ENCODE peak calls at places on chromosomes 5 and 9, in four cellular contexts. C is A549, A is IMR-90, F is ovary. X is an unnamed sample. For H3K4me1, the result is how much of the 10 kb centered on the place peaks cover.

GRCh38 chr9:110452227-110452801 is 114.7 kb upstream of the TXNDC8 start:
- DNase-seq in C (peak), A (peak), F (no peak), X (no peak)

GRCh38 chr5:148186248-148187003 is 16.4 kb upstream of the SPINK6 start:
- DNase-seq in C (no peak), A (peak), F (no peak), X (no peak)

GRCh38 chr5:170287532-170287931 is 10.0 kb downstream of the LCP2 start:
- DNase-seq in C (no peak), A (no peak), F (peak), X (no peak)

GRCh38 chr9:74555015-74555414 is 57.9 kb downstream of the RORB start:
- DNase-seq in C (no peak), A (no peak), F (no peak), X (peak)

GRCh38 chr9:84419203-84419602 is 78.6 kb upstream of the SLC28A3 start:
- DNase-seq in C (no peak), A (no peak), F (no peak), X (no peak)

GRCh38 chr5:345404-346195 is 24.1 kb downstream of the AHRR start:
- DNase-seq in C (no peak), A (no peak), F (peak), X (no peak)

GRCh38 chr5:177310757-177311173 is 933 bp downstream of the MXD3 start:
- DNase-seq in C (no peak), A (peak), F (no peak), X (peak)

GRCh38 chr5:84286662-84287061 is 98.0 kb downstream of the EDIL3 start:
- DNase-seq in C (no peak), A (no peak), F (no peak), X (no peak)

GRCh38 chr9:32672478-32672877 is 37.0 kb upstream of the TAF1L start:
- DNase-seq in C (peak), A (peak), F (no peak), X (no peak)

GRCh38 chr5:33852327-33852726 is 39.5 kb downstream of the ADAMTS12 start:
- DNase-seq in C (no peak), A (no peak), F (no peak), X (no peak)

GRCh38 chr9:129868571-129869486 is 33.6 kb downstream of the USP20 start:
- DNase-seq in C (no peak), A (no peak), F (no peak), X (no peak)

GRCh38 chr9:123414226-123414625 is 58.2 kb downstream of the CRB2 start:
- DNase-seq in C (no peak), A (no peak), F (no peak), X (no peak)

GRCh38 chr9:132609829-132610228 is 27.4 kb downstream of the BARHL1 start:
- DNase-seq in C (no peak), A (peak), F (no peak), X (no peak)

GRCh38 chr5:52657231-52657645 is 130.5 kb upstream of the ITGA1 start:
- DNase-seq in C (peak), A (peak), F (no peak), X (no peak)

GRCh38 chr5:352639-353598 is 31.4 kb downstream of the AHRR start:
- DNase-seq in C (no peak), A (no peak), F (no peak), X (no peak)

GRCh38 chr9:106529616-106530015 is 333.4 kb upstream of the ZNF462 start:
- DNase-seq in C (no peak), A (no peak), F (no peak), X (no peak)

GRCh38 chr5:122121782-122122465 is 7.4 kb upstream of the ZNF474 start:
- DNase-seq in C (no peak), A (peak), F (no peak), X (no peak)

GRCh38 chr5:18802336-18802735 is 1168.1 kb downstream of the TAF11L14 start:
- DNase-seq in C (no peak), A (no peak), F (no peak), X (no peak)

GRCh38 chr9:132525308-132525707 is 57.1 kb upstream of the BARHL1 start:
- DNase-seq in C (no peak), A (no peak), F (no peak), X (no peak)

GRCh38 chr5:72067682-72068470 is 39.4 kb upstream of the MAP1B start:
- DNase-seq in C (peak), A (peak), F (no peak), X (no peak)

GRCh38 chr9:83512621-83513020 is 25.6 kb downstream of the FRMD3 start:
- DNase-seq in C (no peak), A (no peak), F (no peak), X (no peak)

GRCh38 chr9:36802171-36802920 is 229.7 kb downstream of the MELK start:
- DNase-seq in C (peak), A (peak), F (no peak), X (no peak)

GRCh38 chr5:147344861-147345260 is 110.0 kb downstream of the STK32A start:
- DNase-seq in C (no peak), A (no peak), F (no peak), X (no peak)

GRCh38 chr5:150406120-150407096 is 6.3 kb downstream of the CD74 start:
- DNase-seq in C (no peak), A (no peak), F (no peak), X (no peak)

GRCh38 chr5:113201715-113202114 is 225.1 kb downstream of the DCP2 start:
- DNase-seq in C (no peak), A (no peak), F (no peak), X (no peak)

GRCh38 chr5:113204525-113205161 is 228.0 kb downstream of the DCP2 start:
- DNase-seq in C (no peak), A (peak), F (peak), X (no peak)

GRCh38 chr5:113205807-113206206 is 229.0 kb downstream of the TSSK1B start:
- DNase-seq in C (peak), A (no peak), F (no peak), X (no peak)

GRCh38 chr5:113205323-113205722 is 228.7 kb downstream of the DCP2 start:
- DNase-seq in C (no peak), A (no peak), F (no peak), X (no peak)

GRCh38 chr5:113202904-113203716 is 226.5 kb downstream of the DCP2 start:
- DNase-seq in C (peak), A (peak), F (peak), X (peak)
- H3K4me1 ChIP-seq in C (under half), A (under half), F (under half), X (under half)

GRCh38 chr9:14203366-14204056 is 110.4 kb downstream of the NFIB start:
- DNase-seq in C (no peak), A (no peak), F (peak), X (peak)
- H3K4me3 ChIP-seq in C (no peak), A (no peak), F (no peak), X (no peak)

GRCh38 chr5:126917918-126918623 is 112.3 kb downstream of the MARCHF3 start:
- DNase-seq in C (peak), A (peak), F (no peak), X (peak)
- H3K27ac ChIP-seq in C (peak), A (no peak), F (no peak), X (no peak)

DNA sequence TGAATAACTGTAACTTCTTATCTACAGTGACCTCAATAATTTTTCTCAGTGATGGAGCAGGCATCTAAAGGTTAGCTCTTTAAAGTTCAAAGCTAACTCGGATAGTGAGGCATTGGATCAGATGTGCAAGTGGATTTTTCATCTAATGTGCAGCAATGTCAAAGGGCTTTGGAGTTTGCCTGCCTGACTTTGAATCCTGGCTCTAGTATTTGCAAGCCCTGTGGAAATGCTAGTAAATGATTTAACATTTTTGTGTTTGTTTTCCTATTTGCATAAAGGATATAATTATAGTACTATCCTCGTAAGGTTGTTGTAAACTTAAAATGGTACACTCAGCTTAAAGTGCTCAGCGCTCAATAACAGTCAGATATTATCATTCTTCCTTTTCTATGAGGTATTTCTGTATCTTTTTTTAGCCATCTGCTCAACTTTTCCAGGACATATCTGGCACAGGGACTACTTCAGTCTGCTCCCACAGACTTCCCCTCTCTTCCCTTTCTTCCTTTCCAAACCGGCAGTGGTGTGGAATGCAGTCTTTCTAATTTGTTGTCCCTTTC is 163.8 kb upstream of the ELL2 start:
- DNase-seq in C (no peak), A (no peak), F (no peak), X (no peak)
- H3K4me1 ChIP-seq in C (under half), A (under half), F (under half), X (half or more)

GRCh38 chr9:68878450-68878849 is 135.5 kb downstream of the PRKACG start:
- DNase-seq in C (no peak), A (no peak), F (no peak), X (no peak)
- H3K4me3 ChIP-seq in C (no peak), A (no peak), F (no peak), X (no peak)

GRCh38 chr9:126406075-126406675 is 79.5 kb downstream of the MVB12B start:
- DNase-seq in C (no peak), A (peak), F (no peak), X (no peak)
- H3K27ac ChIP-seq in C (no peak), A (no peak), F (no peak), X (no peak)

GRCh38 chr9:96021616-96022444 is 146.3 kb downstream of the ERCC6L2 start:
- DNase-seq in C (no peak), A (no peak), F (peak), X (peak)

GRCh38 chr9:96020300-96020821 is 144.9 kb downstream of the ERCC6L2 start:
- DNase-seq in C (no peak), A (no peak), F (no peak), X (no peak)

GRCh38 chr9:96025995-96026572 is 150.6 kb downstream of the ERCC6L2 start:
- DNase-seq in C (no peak), A (no peak), F (no peak), X (peak)

GRCh38 chr9:96020822-96021615 is 145.5 kb downstream of the ERCC6L2 start:
- DNase-seq in C (no peak), A (no peak), F (peak), X (peak)

DNA sequence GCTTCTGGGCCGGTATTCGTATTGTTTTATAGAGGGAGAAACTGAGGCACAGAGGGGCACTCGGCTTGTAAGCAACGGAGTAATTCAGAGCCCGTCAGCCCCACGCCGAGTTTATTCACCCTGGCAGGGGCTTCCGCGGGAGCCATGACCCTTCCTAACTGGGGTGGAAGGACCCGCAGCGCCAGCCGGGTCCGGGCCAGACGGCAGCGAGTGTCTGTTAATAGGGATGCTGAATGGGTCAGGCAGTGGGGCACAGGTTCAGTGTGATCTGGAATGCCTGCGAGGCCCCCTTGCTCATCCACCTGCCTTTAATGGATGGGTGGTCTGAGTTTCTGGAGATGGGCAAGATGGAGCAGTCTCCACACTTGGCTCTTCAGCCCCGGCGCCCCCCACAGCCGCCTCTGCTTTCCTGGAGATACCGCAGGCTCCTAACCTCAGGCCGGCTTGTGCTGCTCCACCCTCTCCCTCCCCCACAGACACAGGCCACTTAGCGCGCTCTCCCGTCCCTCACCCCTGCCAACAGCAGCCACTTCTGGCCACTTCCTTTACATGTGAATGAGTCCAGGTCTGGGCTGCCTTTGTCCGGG is 147.0 kb downstream of the ERCC6L2 start:
- DNase-seq in C (no peak), A (no peak), F (no peak), X (no peak)
- H3K4me1 ChIP-seq in C (under half), A (under half), F (under half), X (under half)

DNA sequence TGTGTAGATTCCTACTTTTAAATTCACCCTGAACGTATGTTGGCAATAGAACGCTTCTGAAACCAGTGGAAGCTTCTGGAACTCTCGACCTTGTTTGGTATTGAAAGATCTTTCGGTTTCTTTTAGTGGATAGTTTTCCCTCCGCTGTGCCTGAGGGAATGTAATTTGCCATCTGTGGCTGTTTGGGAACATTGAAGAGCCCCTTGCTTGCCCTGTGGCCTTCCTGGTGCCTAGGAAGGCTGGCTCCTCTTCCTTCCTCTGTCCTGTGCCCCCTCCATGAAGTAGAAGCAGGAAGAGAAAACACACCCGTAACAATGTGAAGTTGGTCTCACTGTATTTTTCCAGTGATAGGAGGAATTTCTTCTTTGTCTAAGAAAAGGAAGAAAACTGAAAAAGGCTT is 274.3 kb downstream of the AOPEP start:
- DNase-seq in C (no peak), A (no peak), F (no peak), X (no peak)
- H3K4me3 ChIP-seq in C (no peak), A (no peak), F (peak), X (no peak)

GRCh38 chr9:99021512-99021911 is 77.8 kb downstream of the COL15A1 start:
- DNase-seq in C (no peak), A (no peak), F (no peak), X (no peak)
- H3K27ac ChIP-seq in C (peak), A (peak), F (no peak), X (no peak)

GRCh38 chr9:91192785-91193657 is 168.7 kb downstream of the AUH start:
- DNase-seq in C (peak), A (peak), F (peak), X (peak)

GRCh38 chr9:91191443-91192378 is 170.0 kb downstream of the AUH start:
- DNase-seq in C (no peak), A (no peak), F (peak), X (no peak)

GRCh38 chr9:91195372-91196012 is 166.2 kb downstream of the AUH start:
- DNase-seq in C (no peak), A (no peak), F (no peak), X (peak)

GRCh38 chr9:91192379-91192775 is 169.3 kb downstream of the AUH start:
- DNase-seq in C (no peak), A (peak), F (peak), X (peak)

DNA sequence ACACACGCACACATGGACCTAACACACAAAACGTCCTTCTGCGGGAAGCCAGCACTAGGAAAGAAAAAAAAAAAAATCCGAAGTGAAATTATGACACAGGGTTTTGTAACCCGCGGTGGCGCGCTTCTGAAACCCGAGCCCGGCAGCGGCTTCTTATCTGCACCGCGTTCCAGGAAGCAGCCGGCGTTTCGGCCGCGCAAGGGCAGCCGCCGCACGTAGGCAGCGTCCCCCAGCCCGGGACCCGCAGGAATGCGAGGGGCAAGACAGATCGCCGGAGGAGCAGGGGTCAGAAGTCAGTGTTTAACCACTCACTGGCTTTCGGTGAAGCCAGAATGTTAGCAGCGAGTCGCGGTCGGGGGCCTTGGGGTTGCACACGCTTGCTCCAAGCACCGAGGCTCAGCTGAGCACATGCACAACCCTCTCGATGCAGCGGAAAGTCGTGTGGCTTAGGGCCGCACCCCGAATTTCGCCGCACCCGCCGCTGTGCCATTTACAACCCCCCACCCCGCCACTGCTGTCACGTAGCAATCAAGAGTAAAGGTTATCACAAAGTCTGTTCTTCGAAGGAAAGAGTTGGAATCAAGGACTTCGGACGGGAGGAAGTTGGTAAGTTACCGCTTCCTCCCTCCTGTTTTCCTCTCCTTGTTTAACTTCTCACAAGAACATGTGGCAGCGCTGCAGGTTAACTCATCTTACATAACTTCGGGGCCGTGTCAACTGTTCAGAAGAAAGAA is 167.9 kb downstream of the AUH start:
- DNase-seq in C (peak), A (peak), F (peak), X (peak)
- H3K4me1 ChIP-seq in C (under half), A (under half), F (under half), X (half or more)